ENCODE peak calls at places on chromosome 10, in five cellular contexts. O is CD4-positive, alpha-beta memory T cell; M is GM23338; I is tibial artery; J is esophagus squamous epithelium. X is an unnamed sample.
A peak's percentile ranks its signal among the peaks of the same experiment; 100 is the strongest.

GRCh38 chr10:132518572-132519381 is 18.8 kb upstream of the INPP5A start:
- DNase-seq in O (no peak), M (peak; percentile 91), I (peak; percentile 17), J (no peak), X (no peak)

GRCh38 chr10:120782336-120782735 is 68.8 kb upstream of the WDR11 start:
- DNase-seq in O (no peak), M (no peak), I (no peak), J (no peak), X (no peak)

GRCh38 chr10:118986815-118987790 is 42.4 kb upstream of the NANOS1 start:
- DNase-seq in O (no peak), M (no peak), I (no peak), J (no peak), X (no peak)

GRCh38 chr10:49394933-49395740 is 752 bp downstream of the DRGX start:
- DNase-seq in O (no peak), M (peak; percentile 67), I (no peak), J (no peak), X (no peak)

GRCh38 chr10:122957474-122957873 is 3.4 kb upstream of the C10orf88 start:
- DNase-seq in O (no peak), M (no peak), I (no peak), J (no peak), X (no peak)

GRCh38 chr10:42519761-42520460 is 118.5 kb downstream of the ZNF33B start:
- DNase-seq in O (no peak), M (peak; percentile 1), I (no peak), J (no peak), X (no peak)

GRCh38 chr10:5549462-5550249 is 24.9 kb downstream of the CALML3 start:
- DNase-seq in O (no peak), M (no peak), I (no peak), J (no peak), X (peak; percentile 35)

GRCh38 chr10:124152139-124152780 is 58.9 kb upstream of the CHST15 start:
- DNase-seq in O (no peak), M (no peak), I (peak; percentile 68), J (no peak), X (peak; percentile 89)

GRCh38 chr10:46255696-46256355 is 31.0 kb upstream of the ANTXRL start:
- DNase-seq in O (peak; percentile 34), M (peak; percentile 82), I (peak; percentile 68), J (no peak), X (peak; percentile 85)

GRCh38 chr10:43816351-43817321 is 168.0 kb upstream of the ZNF32 start:
- DNase-seq in O (peak; percentile 75), M (no peak), I (no peak), J (no peak), X (peak; percentile 67)

GRCh38 chr10:30371954-30372353 is 22.9 kb upstream of the MTPAP start:
- DNase-seq in O (no peak), M (no peak), I (no peak), J (no peak), X (no peak)

GRCh38 chr10:121113906-121114305 is 262.7 kb downstream of the WDR11 start:
- DNase-seq in O (no peak), M (no peak), I (no peak), J (no peak), X (no peak)

GRCh38 chr10:14146005-14146404 is 184.7 kb downstream of the FRMD4A start:
- DNase-seq in O (no peak), M (no peak), I (no peak), J (no peak), X (no peak)

GRCh38 chr10:14014423-14014822 is 316.3 kb downstream of the FRMD4A start:
- DNase-seq in O (no peak), M (no peak), I (no peak), J (no peak), X (no peak)

GRCh38 chr10:73876566-73876965 is 2.2 kb upstream of the CAMK2G start:
- DNase-seq in O (no peak), M (no peak), I (no peak), J (no peak), X (no peak)

GRCh38 chr10:121092341-121093099 is 241.4 kb downstream of the WDR11 start:
- DNase-seq in O (no peak), M (no peak), I (no peak), J (no peak), X (no peak)

GRCh38 chr10:3935141-3935540 is 150.1 kb upstream of the KLF6 start:
- DNase-seq in O (peak; percentile 66), M (no peak), I (peak; percentile 57), J (no peak), X (no peak)
- H3K4me3 ChIP-seq in O (no peak overlapping the region), M (no peak overlapping the region), I (peak overlapping the region; percentile 33), J (peak overlapping the region; percentile 35), X (no peak overlapping the region)

GRCh38 chr10:21401196-21401595 is 124.3 kb downstream of the SKIDA1 start:
- DNase-seq in O (no peak), M (no peak), I (no peak), J (no peak), X (no peak)

GRCh38 chr10:21396889-21397288 is 128.6 kb downstream of the SKIDA1 start:
- DNase-seq in O (no peak), M (no peak), I (no peak), J (no peak), X (no peak)

GRCh38 chr10:21402606-21403083 is 122.8 kb downstream of the SKIDA1 start:
- DNase-seq in O (no peak), M (no peak), I (no peak), J (no peak), X (no peak)

GRCh38 chr10:21399392-21400015 is 126.0 kb downstream of the SKIDA1 start:
- DNase-seq in O (no peak), M (no peak), I (no peak), J (no peak), X (no peak)

GRCh38 chr10:21398549-21399345 is 126.7 kb downstream of the SKIDA1 start:
- DNase-seq in O (no peak), M (no peak), I (no peak), J (no peak), X (no peak)
- H3K4me1 ChIP-seq in O (no peaks in the 10 kb centered on the region), M (peaks cover 8% of the 10 kb centered on the region), I (peaks cover 20% of the 10 kb centered on the region), J (peaks cover 36% of the 10 kb centered on the region), X (no peaks in the 10 kb centered on the region)

GRCh38 chr10:3666525-3667302 is 118.3 kb downstream of the KLF6 start:
- DNase-seq in O (peak; percentile 47), M (no peak), I (peak; percentile 33), J (no peak), X (no peak)

GRCh38 chr10:3672220-3672619 is 112.8 kb downstream of the KLF6 start:
- DNase-seq in O (no peak), M (no peak), I (no peak), J (no peak), X (no peak)

GRCh38 chr10:3668276-3668960 is 116.6 kb downstream of the KLF6 start:
- DNase-seq in O (peak; percentile 86), M (peak; percentile 82), I (peak; percentile 43), J (no peak), X (no peak)

GRCh38 chr10:3668961-3669330 is 116.1 kb downstream of the KLF6 start:
- DNase-seq in O (peak; percentile 81), M (no peak), I (no peak), J (no peak), X (no peak)

DNA sequence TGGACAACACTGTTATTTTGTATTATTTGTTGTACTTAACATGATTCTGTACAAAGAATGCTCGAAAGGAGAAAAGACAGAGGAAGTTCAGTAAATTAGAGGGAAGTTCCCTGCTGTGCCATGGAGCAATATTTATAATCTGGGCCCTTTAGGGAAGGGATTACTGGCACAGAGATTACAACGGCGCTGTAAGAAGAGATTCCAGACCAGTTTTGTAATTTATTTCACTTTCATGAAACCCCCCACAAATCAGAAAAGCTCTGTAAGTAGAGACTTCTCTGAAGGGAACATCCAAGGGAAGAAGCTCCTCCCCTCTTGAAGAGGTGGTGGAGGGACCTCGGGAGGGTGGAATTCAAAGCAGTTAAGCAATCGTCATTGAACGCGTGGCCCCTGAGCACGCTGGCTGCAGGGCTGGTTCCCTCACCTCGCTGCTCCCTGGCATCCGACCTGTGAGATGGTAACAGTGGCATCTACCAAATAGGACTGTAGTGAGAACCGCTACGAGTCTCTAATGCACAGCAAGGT is 113.5 kb downstream of the KLF6 start:
- DNase-seq in O (no peak), M (peak; percentile 21), I (no peak), J (no peak), X (no peak)
- H3K4me3 ChIP-seq in O (no peak overlapping the region), M (no peak overlapping the region), I (no peak overlapping the region), J (no peak overlapping the region), X (no peak overlapping the region)

GRCh38 chr10:102065561-102066420 is 642 bp downstream of the HPS6 start:
- DNase-seq in O (peak; percentile 17), M (peak; percentile 76), I (peak; percentile 20), J (no peak), X (peak; percentile 51)
- H3K4me1 ChIP-seq in O (peaks cover 42% of the 10 kb centered on the region), M (peaks cover 4% of the 10 kb centered on the region), I (peaks cover 34% of the 10 kb centered on the region), J (peaks cover 42% of the 10 kb centered on the region), X (no peaks in the 10 kb centered on the region)

GRCh38 chr10:472241-472910 is 217.1 kb downstream of the DIP2C start:
- DNase-seq in O (no peak), M (no peak), I (no peak), J (no peak), X (peak; percentile 59)
- H3K4me3 ChIP-seq in O (no peak overlapping the region), M (no peak overlapping the region), I (no peak overlapping the region), J (no peak overlapping the region), X (no peak overlapping the region)

GRCh38 chr10:33284945-33285344 is 49.5 kb downstream of the NRP1 start:
- DNase-seq in O (no peak), M (no peak), I (no peak), J (no peak), X (no peak)

GRCh38 chr10:33288127-33288526 is 46.3 kb downstream of the NRP1 start:
- DNase-seq in O (no peak), M (no peak), I (no peak), J (no peak), X (no peak)

GRCh38 chr10:33287112-33287511 is 47.4 kb downstream of the NRP1 start:
- DNase-seq in O (no peak), M (no peak), I (no peak), J (no peak), X (no peak)

GRCh38 chr10:33289776-33290175 is 44.7 kb downstream of the NRP1 start:
- DNase-seq in O (no peak), M (no peak), I (no peak), J (no peak), X (no peak)

DNA sequence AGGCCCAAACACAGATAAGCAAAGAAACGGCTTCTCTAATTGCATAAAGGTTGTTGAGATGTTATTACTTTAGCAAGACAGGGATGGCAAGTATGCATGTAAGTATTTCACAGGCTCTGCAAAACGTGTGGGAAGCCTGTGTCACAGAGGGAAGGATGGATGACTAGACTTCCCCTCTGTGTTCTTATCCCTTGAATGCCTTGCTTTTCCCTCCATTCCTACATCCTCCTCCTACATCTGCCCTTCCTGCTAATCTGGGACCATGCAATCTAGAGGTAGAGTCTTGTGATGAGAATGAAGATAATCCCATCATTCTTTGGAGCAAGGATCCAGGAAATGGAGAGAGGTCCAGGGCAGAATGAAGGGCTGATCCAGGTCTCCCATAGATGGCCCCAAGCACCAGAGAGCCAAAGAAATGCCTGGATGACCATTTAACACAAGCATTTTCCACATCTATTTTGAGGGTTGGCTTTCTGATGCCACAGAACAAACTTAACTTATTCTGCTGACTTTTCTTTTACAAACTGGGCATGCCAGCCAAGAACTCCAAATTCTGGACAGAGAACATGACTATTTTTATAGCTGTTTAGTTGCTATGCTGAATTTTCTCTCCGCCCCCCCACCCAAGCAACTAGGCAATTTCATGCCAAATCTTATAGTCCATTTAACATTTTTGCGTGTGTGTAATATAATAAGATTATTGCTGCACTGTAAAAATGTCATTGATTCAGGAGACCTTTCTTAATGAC is 48.1 kb downstream of the NRP1 start:
- DNase-seq in O (no peak), M (no peak), I (peak; percentile 43), J (no peak), X (no peak)
- H3K4me1 ChIP-seq in O (no peaks in the 10 kb centered on the region), M (peaks cover 14% of the 10 kb centered on the region), I (peaks cover 50% of the 10 kb centered on the region), J (peaks cover 31% of the 10 kb centered on the region), X (peaks cover 12% of the 10 kb centered on the region)

GRCh38 chr10:129962092-129962494 is 2.0 kb downstream of the EBF3 start:
- DNase-seq in O (no peak), M (no peak), I (no peak), J (no peak), X (no peak)
- H3K4me3 ChIP-seq in O (no peak overlapping the region), M (peak overlapping the region; percentile 64), I (peak overlapping the region; percentile 61), J (peak overlapping the region; percentile 42), X (no peak overlapping the region)

X was measured in aorta.